ENCODE peak calls at places on chromosomes 12 and 14, in seven cellular contexts. S, O, H, I, T, W and L are unnamed samples. For H3K4me1, the result is how much of the 10 kb centered on the place peaks cover.

GRCh38 chr12:12244341-12244740 is 22.5 kb downstream of the LRP6 start:
- DNase-seq in W (no peak), I (no peak), S (no peak), O (no peak), H (peak), T (no peak), L (no peak)

GRCh38 chr14:64675246-64675645 is 29.0 kb upstream of the PLEKHG3 start:
- DNase-seq in I (no peak), T (no peak), H (no peak), W (no peak), O (no peak), S (no peak), L (no peak)

GRCh38 chr12:112664569-112664968 is 127.0 kb upstream of the RPH3A start:
- DNase-seq in T (no peak), O (peak), S (no peak), I (peak), W (peak), H (no peak), L (peak)

GRCh38 chr12:89636054-89636775 is 72.4 kb downstream of the ATP2B1 start:
- DNase-seq in T (no peak), S (no peak), W (peak), H (peak), O (no peak), I (no peak), L (no peak)

GRCh38 chr14:39350866-39351265 is 81.4 kb downstream of the FBXO33 start:
- DNase-seq in O (no peak), S (no peak), H (no peak), T (no peak), W (no peak), I (no peak), L (no peak)

GRCh38 chr14:57405562-57405961 is 15.2 kb downstream of the NAA30 start:
- DNase-seq in I (no peak), O (no peak), W (no peak), T (no peak), H (no peak), S (no peak), L (no peak)

GRCh38 chr14:54603362-54603761 is 36.4 kb downstream of the SAMD4A start:
- DNase-seq in T (no peak), W (no peak), I (no peak), S (no peak), O (no peak), H (peak), L (peak)

GRCh38 chr12:26855337-26856089 is 22.5 kb upstream of the ITPR2 start:
- DNase-seq in I (no peak), S (no peak), W (no peak), H (no peak), O (no peak), T (no peak), L (no peak)

GRCh38 chr14:30195946-30196345 is 268.3 kb upstream of the PRKD1 start:
- DNase-seq in S (no peak), W (no peak), H (peak), T (no peak), I (no peak), O (peak), L (no peak)

GRCh38 chr12:90801776-90802175 is 153.2 kb downstream of the CCER1 start:
- DNase-seq in S (no peak), T (no peak), H (peak), W (no peak), I (no peak), O (no peak), L (no peak)

GRCh38 chr12:14327717-14328116 is 37.8 kb upstream of the ATF7IP start:
- DNase-seq in S (no peak), O (no peak), H (peak), T (no peak), I (no peak), W (no peak), L (peak)

GRCh38 chr12:38392584-38393144 is 76.1 kb downstream of the ALG10B start:
- DNase-seq in O (no peak), W (peak), H (no peak), S (no peak), I (no peak), T (no peak), L (peak)

GRCh38 chr14:49940805-49941421 is 48.0 kb downstream of the ARF6 start:
- DNase-seq in W (peak), H (peak), O (no peak), I (no peak), T (no peak), S (no peak), L (no peak)

GRCh38 chr14:39303100-39303499 is 69.4 kb downstream of the MIA2 start:
- DNase-seq in H (peak), T (no peak), W (no peak), I (no peak), S (no peak), O (no peak), L (no peak)

GRCh38 chr12:50088577-50089335 is 3.6 kb downstream of the SMARCD1 start:
- DNase-seq in I (peak), W (peak), O (peak), H (peak), T (peak), S (no peak), L (peak)

GRCh38 chr12:2170376-2170775 is 117.6 kb downstream of the CACNA1C start:
- DNase-seq in S (no peak), I (no peak), H (peak), T (no peak), W (no peak), O (no peak), L (no peak)

GRCh38 chr12:96219700-96220206 is 25.6 kb downstream of the ELK3 start:
- DNase-seq in T (no peak), O (no peak), I (peak), W (peak), H (peak), S (peak), L (peak)

GRCh38 chr14:72824051-72824450 is 69.8 kb downstream of the DPF3 start:
- DNase-seq in T (no peak), H (no peak), I (no peak), O (peak), W (no peak), S (no peak), L (no peak)

GRCh38 chr14:77139540-77140342 is 1.9 kb downstream of the ZDHHC22 start:
- DNase-seq in O (peak), T (no peak), W (peak), S (no peak), H (no peak), I (peak), L (peak)

DNA sequence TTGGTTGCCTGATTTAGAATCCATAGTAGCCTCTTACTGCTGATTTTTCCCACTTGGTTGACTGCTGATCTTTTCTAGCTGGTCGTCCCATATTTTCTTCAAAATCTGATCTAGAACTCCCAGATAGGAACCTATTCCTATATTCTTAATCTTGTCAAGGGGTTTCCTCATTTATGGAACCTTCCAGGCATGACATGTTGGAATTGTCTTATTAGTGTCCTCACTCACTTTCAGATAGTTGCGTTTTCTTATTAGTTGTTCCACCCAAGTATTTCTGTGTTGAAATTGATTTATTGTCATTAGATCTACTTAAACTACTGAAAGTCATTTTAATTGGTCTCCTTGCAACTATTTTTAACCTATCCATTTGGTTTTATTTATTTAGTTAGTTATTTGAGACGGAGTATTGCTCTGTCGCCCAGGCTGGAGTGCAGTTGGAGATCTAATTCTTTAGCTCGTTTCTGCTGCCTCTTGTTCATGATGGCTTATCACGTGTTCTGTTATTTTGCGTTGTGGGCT is 25.0 kb downstream of the KTN1 start:
- DNase-seq in O (no peak), S (no peak), T (no peak), I (no peak), W (no peak), H (no peak), L (no peak)
- H3K4me1 ChIP-seq in O (half or more), S (under half), T (under half), I (half or more), W (half or more), H (under half), L (half or more)

GRCh38 chr12:52740591-52740990 is 36.6 kb downstream of the KRT76 start:
- DNase-seq in W (peak), H (no peak), I (no peak), O (no peak), T (no peak), S (no peak), L (no peak)

GRCh38 chr12:52742822-52743457 is 34.2 kb downstream of the KRT76 start:
- DNase-seq in W (no peak), O (no peak), H (no peak), I (no peak), T (no peak), S (no peak), L (no peak)

GRCh38 chr12:52741378-52742195 is 35.6 kb downstream of the KRT76 start:
- DNase-seq in I (peak), O (peak), H (peak), S (peak), W (peak), T (no peak), L (peak)

GRCh38 chr12:52739963-52740362 is 36.6 kb upstream of the KRT77 start:
- DNase-seq in T (no peak), I (no peak), W (no peak), S (no peak), O (no peak), H (no peak), L (no peak)

GRCh38 chr12:52742196-52742580 is 35.0 kb downstream of the KRT76 start:
- DNase-seq in O (no peak), W (no peak), I (no peak), S (no peak), H (no peak), T (no peak), L (no peak)
- TF ChIP-seq CTCF in O (no peak), W (no peak), I (no peak), S (no peak), H (no peak), T (no peak), L (no peak)

DNA sequence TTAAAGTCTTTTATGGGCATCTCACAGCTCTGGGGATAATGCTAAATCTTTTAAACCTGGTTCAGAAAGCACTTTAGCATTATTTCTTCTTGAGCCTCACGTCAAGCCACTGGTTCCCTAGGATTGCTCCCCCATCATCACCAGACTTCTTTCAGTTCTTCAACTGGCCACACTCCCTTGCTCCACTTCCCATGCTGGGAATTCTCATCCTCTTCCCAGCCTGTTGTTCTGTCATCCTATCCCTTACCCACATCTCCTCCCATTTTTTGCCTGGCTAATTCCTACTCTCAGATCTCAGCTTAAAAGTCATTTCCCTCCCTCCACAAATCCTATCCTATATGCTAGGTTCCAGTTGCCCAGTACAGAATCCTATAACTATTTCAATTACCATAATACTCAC is 14.4 kb downstream of the FERMT2 start:
- DNase-seq in H (no peak), W (no peak), O (no peak), S (no peak), T (no peak), I (no peak), L (no peak)
- H3K4me1 ChIP-seq in H (under half), W (under half), O (under half), S (half or more), T (under half), I (under half), L (under half)

DNA sequence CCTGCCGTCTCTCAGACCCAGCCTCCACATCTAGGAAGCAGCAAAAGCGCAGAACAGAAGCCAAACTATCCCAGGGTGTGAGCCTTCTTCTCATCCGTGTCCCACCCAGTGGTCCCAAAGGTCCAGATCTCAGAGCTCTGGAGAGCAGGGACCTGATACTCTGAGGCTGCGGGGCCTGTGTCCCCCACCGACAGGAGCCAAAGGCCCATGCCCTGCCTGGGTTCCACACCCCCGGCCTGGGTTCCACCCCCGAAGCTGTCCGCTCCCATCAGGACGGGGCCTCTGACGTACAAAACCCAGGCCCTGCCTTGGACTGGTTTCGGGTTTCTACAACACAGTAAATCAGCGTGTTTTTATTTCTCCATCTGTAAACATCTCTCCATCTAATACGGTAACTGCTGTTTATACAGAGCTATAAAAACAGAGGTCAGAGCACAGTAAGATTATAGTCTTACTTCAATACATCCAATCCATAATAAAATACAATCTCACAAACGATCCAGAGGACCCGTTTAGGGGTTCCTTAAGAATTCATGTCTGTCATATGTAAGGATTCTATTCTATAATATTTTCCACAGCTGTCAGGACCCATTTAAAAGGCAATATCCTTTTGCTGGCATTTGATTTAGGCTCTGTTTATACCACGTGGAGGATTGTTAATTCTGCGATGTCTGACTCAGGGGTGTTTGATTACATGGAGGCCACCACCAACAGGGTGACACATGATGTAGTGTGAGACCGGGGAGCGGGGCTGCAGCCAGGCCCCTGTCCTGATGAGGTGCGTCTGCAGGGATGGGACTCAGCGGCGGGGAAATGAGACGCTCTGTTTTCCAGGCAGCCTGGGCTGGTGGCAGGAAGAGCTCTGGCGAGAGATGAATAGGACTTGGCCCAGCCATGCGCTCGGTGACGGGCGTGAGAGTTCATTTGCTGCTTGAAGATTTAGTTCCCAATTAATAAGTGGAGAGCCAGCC is 110.3 kb downstream of the DICER1 start:
- DNase-seq in H (no peak), I (no peak), T (no peak), S (no peak), W (no peak), O (no peak), L (no peak)
- TF ChIP-seq CTCF in H (no peak), I (no peak), T (no peak), S (no peak), W (no peak), O (no peak), L (no peak)

DNA sequence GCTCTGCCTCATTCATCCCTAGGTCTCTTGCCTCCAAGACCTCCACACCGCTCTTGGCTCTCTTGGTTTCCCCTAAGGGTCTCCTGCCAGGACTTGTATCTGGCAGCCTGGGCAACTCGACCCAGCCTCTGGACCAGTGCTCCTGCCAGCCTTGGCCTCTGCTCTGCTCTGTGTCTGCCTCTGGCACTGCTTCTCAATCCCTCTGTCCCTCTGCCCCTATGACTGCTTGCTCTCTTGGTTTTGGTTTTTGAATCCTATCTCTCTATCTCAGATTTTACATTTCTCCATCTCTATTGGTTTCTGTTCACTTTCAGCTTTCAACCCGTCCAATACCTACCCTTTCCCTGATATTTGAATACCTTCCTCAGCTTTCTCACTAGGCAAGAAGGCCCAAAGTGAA is 6.3 kb downstream of the ITGA5 start:
- DNase-seq in O (no peak), I (no peak), H (no peak), S (no peak), W (no peak), T (no peak), L (no peak)
- H3K4me1 ChIP-seq in O (under half), I (under half), H (under half), S (half or more), W (half or more), T (under half), L (under half)

GRCh38 chr14:61477845-61478438 is 156.6 kb downstream of the PRKCH start:
- DNase-seq in W (peak), S (peak), O (no peak), H (no peak), I (no peak), T (no peak), L (peak)
- TF ChIP-seq CTCF in W (no peak), S (no peak), O (no peak), H (no peak), I (no peak), T (no peak), L (no peak)

GRCh38 chr12:52033506-52034258 is 17.6 kb upstream of the NR4A1 start:
- DNase-seq in T (no peak), H (no peak), S (no peak), O (peak), I (no peak), W (no peak), L (no peak)
- H3K4me1 ChIP-seq in T (under half), H (under half), S (under half), O (under half), I (under half), W (under half), L (under half)

GRCh38 chr14:93299831-93300230 is 33.0 kb downstream of the BTBD7 start:
- DNase-seq in S (no peak), T (no peak), O (no peak), I (no peak), H (no peak), W (no peak), L (no peak)

GRCh38 chr14:93295541-93296220 is 37.2 kb downstream of the BTBD7 start:
- DNase-seq in T (no peak), S (no peak), O (no peak), H (no peak), W (no peak), I (no peak), L (no peak)
- TF ChIP-seq CTCF in T (no peak), S (no peak), O (no peak), H (no peak), W (no peak), I (no peak), L (no peak)

GRCh38 chr12:124496584-124496983 is 70.8 kb downstream of the NCOR2 start:
- DNase-seq in I (peak), T (no peak), O (no peak), H (no peak), W (peak), S (no peak), L (no peak)

GRCh38 chr12:124498178-124498869 is 69.1 kb downstream of the NCOR2 start:
- DNase-seq in H (peak), O (no peak), T (no peak), W (no peak), S (no peak), I (no peak), L (no peak)

GRCh38 chr12:124497039-124497438 is 70.4 kb downstream of the NCOR2 start:
- DNase-seq in W (no peak), H (peak), O (no peak), I (no peak), T (no peak), S (no peak), L (no peak)

GRCh38 chr12:124498870-124499753 is 68.3 kb downstream of the NCOR2 start:
- DNase-seq in S (no peak), W (no peak), H (peak), T (no peak), I (no peak), O (no peak), L (no peak)

DNA sequence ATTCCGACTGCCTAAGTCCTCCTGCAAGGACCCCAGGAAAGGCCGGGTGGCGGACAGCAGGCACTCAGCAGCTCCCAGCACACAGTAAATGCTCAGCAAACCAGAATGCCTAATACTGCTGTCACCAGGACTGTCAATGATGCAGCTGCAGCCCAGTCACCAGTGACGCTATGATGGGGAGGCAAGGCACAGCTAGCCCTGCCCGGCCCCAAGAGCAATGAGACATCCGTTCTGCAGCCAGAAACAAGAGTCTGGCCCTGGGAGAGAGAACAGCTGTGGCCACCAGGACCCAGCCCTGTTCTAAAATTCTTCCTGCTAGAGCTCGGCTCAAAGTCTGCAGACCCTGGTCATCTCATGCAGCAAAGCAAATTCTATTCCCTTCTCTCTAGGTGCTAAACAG is 69.8 kb downstream of the NCOR2 start:
- DNase-seq in H (peak), W (no peak), T (no peak), O (no peak), S (no peak), I (no peak), L (no peak)
- H3K4me1 ChIP-seq in H (under half), W (under half), T (half or more), O (under half), S (half or more), I (under half), L (under half)